ENCODE peak calls at places on chromosomes 6 and 20, in four cellular contexts. One of them, this sample, is unnamed.

GRCh38 chr6:3346476-3346875 is 87.7 kb downstream of the PSMG4 start:
- DNase-seq in GM12865: no peak
- DNase-seq in left ventricle myocardium inferior: no peak
- DNase-seq in A549: no peak
- DNase-seq in this sample: no peak

GRCh38 chr20:17648782-17649730 is 33.0 kb downstream of the RRBP1 start:
- DNase-seq in GM12865: peak; percentile 21
- DNase-seq in left ventricle myocardium inferior: no peak
- DNase-seq in A549: peak; percentile 62
- DNase-seq in this sample: no peak

GRCh38 chr6:149065658-149066556 is 251.6 kb upstream of the TAB2 start:
- DNase-seq in GM12865: peak; percentile 92
- DNase-seq in left ventricle myocardium inferior: no peak
- DNase-seq in A549: no peak
- DNase-seq in this sample: peak; percentile 63

GRCh38 chr6:157822221-157823000 is 635 bp upstream of the SNX9 start:
- DNase-seq in GM12865: no peak
- DNase-seq in left ventricle myocardium inferior: peak; percentile 25
- DNase-seq in A549: peak; percentile 12
- DNase-seq in this sample: no peak

GRCh38 chr6:31068738-31069340 is 43.5 kb downstream of the C6orf15 start:
- DNase-seq in GM12865: peak; percentile 83
- DNase-seq in left ventricle myocardium inferior: peak; percentile 77
- DNase-seq in A549: peak; percentile 59
- DNase-seq in this sample: peak; percentile 82

GRCh38 chr20:62500237-62500864 is 24.6 kb upstream of the GATA5 start:
- DNase-seq in GM12865: peak; percentile 68
- DNase-seq in left ventricle myocardium inferior: peak; percentile 81
- DNase-seq in A549: peak; percentile 80
- DNase-seq in this sample: peak; percentile 50

GRCh38 chr6:75266716-75267291 is 17.8 kb downstream of the TMEM30A start:
- DNase-seq in GM12865: peak; percentile 57
- DNase-seq in left ventricle myocardium inferior: no peak
- DNase-seq in A549: peak; percentile 32
- DNase-seq in this sample: peak; percentile 76

GRCh38 chr20:32672315-32672981 is 1.3 kb downstream of the C20orf203 start:
- DNase-seq in GM12865: peak; percentile 35
- DNase-seq in left ventricle myocardium inferior: no peak
- DNase-seq in A549: no peak
- DNase-seq in this sample: no peak

GRCh38 chr6:42744351-42744890 is 1.5 kb downstream of the TBCC start:
- DNase-seq in GM12865: no peak
- DNase-seq in left ventricle myocardium inferior: no peak
- DNase-seq in A549: no peak
- DNase-seq in this sample: no peak

GRCh38 chr6:142013286-142013685 is 119.4 kb upstream of the GJE1 start:
- DNase-seq in GM12865: peak; percentile 10
- DNase-seq in left ventricle myocardium inferior: no peak
- DNase-seq in A549: peak; percentile 15
- DNase-seq in this sample: peak; percentile 91

GRCh38 chr6:142014515-142014914 is 118.2 kb upstream of the GJE1 start:
- DNase-seq in GM12865: no peak
- DNase-seq in left ventricle myocardium inferior: no peak
- DNase-seq in A549: peak; percentile 11
- DNase-seq in this sample: peak; percentile 75

GRCh38 chr6:142011775-142012174 is 121.0 kb upstream of the GJE1 start:
- DNase-seq in GM12865: no peak
- DNase-seq in left ventricle myocardium inferior: no peak
- DNase-seq in A549: no peak
- DNase-seq in this sample: no peak

GRCh38 chr6:142013875-142014495 is 118.7 kb upstream of the GJE1 start:
- DNase-seq in GM12865: no peak
- DNase-seq in left ventricle myocardium inferior: no peak
- DNase-seq in A549: no peak
- DNase-seq in this sample: no peak

GRCh38 chr6:142015011-142015410 is 117.7 kb upstream of the GJE1 start:
- DNase-seq in GM12865: no peak
- DNase-seq in left ventricle myocardium inferior: no peak
- DNase-seq in A549: no peak
- DNase-seq in this sample: no peak
- H3K4me3 ChIP-seq in GM12865: no peak overlapping the region
- H3K4me3 ChIP-seq in left ventricle myocardium inferior: no peak overlapping the region
- H3K4me3 ChIP-seq in A549: no peak overlapping the region
- H3K4me3 ChIP-seq in this sample: peak overlapping the region; percentile 29

DNA sequence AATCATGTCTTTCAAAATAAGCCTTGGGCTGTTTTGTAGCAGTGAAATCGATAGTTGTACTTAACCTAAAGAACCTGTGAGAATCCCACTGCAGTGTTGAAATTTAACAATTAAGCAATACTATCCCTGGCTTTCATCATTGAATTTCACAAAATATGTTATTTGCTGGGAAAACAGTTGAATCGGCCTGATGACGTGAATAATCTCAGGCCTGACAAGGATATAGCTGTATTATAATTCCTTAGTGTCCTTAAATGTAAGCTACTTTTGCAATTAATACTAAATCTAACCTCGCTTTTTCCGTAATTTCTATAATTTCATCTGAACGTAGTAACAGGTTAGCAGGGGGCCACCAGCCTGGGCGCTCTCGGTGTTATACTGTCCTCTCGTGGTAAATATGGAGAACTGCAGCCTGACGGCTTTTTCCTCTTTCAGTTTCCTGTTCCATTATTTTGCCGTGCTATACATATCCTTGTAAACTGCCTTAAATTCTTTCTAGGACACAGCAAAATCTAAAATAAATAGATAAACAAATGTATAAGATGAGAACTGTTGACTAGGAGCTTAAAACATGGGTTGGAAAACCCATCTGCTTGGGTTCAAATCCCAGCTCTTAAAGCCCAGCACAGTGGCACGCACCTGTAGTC is 24.0 kb downstream of the MTFR2 start:
- DNase-seq in GM12865: peak; percentile 52
- DNase-seq in left ventricle myocardium inferior: peak; percentile 27
- DNase-seq in A549: peak; percentile 45
- DNase-seq in this sample: peak; percentile 81
- H3K4me3 ChIP-seq in GM12865: no peak overlapping the region
- H3K4me3 ChIP-seq in left ventricle myocardium inferior: peak overlapping the region; percentile 43
- H3K4me3 ChIP-seq in A549: peak overlapping the region; percentile 30
- H3K4me3 ChIP-seq in this sample: peak overlapping the region; percentile 20

GRCh38 chr6:71468841-71469750 is 180.5 kb downstream of the OGFRL1 start:
- DNase-seq in GM12865: no peak
- DNase-seq in left ventricle myocardium inferior: no peak
- DNase-seq in A549: no peak
- DNase-seq in this sample: peak; percentile 92
- H3K4me3 ChIP-seq in GM12865: no peak overlapping the region
- H3K4me3 ChIP-seq in left ventricle myocardium inferior: no peak overlapping the region
- H3K4me3 ChIP-seq in A549: no peak overlapping the region
- H3K4me3 ChIP-seq in this sample: peak overlapping the region; percentile 36

DNA sequence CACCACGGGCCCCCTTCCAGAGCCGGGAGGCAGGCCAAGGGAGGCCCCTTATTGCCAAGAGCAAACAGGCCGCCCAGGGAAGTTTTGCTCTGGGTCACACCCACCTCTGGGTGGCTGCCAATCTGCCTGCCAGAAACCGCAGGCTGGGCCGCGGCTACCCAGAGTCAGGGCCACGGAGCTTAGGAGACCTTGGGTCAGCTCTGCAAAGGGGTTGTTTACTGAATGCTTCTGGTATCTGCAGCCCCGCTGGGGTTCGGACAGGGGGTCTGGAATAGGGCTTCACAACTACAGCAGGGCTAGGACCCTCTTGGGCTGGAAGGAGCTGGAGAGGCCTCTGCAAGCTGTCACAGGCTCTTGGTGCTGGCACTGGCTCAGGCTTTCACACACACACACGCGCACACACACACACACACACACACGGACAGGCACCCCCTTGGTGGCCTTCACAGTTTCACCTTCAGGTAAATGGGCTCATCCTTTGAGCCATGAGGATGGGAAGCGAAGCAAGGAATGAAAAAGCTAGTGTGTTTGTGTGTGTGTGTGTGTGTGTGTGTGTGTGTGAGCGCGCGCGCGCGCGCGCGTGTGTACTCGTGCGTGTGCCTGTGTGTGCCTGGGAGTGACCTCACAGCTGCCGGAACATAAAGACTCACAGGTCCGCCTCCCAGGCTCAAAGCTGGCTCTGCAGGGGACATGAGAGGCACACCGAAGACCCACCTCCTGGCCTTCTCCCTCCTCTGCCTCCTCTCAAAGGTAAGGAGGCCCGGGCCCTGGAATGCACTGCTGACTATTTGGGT is at the start of gene CCN5:
- DNase-seq in GM12865: no peak
- DNase-seq in left ventricle myocardium inferior: peak; percentile 92
- DNase-seq in A549: peak; percentile 80
- DNase-seq in this sample: peak; percentile 91
- H3K4me3 ChIP-seq in GM12865: no peak within 1 kb of the TSS
- H3K4me3 ChIP-seq in left ventricle myocardium inferior: peak within 1 kb of the TSS; percentile 53
- H3K4me3 ChIP-seq in A549: peak within 1 kb of the TSS; percentile 20
- H3K4me3 ChIP-seq in this sample: peak within 1 kb of the TSS; percentile 28

DNA sequence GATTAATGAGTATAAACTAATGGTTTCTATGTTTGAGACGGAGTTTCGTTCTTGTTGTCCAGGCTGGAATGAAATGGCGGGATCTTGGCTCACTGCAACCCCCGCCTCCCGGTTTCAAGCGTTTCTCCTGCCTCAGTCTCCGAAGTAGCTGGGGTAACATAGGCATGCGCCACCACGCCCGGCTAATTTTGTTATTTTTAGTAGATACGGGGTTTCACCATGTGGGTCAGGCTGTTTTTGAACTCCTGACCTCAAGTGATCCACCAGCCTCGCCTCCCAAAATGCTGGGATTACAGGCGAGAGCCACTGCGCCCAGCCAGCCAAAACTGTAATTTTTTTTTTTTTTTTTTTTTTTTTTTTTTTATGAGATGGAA is 127.6 kb downstream of the HFE start:
- DNase-seq in GM12865: no peak
- DNase-seq in left ventricle myocardium inferior: no peak
- DNase-seq in A549: no peak
- DNase-seq in this sample: no peak
- H3K4me3 ChIP-seq in GM12865: peak overlapping the region; percentile 70
- H3K4me3 ChIP-seq in left ventricle myocardium inferior: peak overlapping the region; percentile 72
- H3K4me3 ChIP-seq in A549: no peak overlapping the region
- H3K4me3 ChIP-seq in this sample: peak overlapping the region; percentile 65